ENCODE peak calls at places on chromosomes 5 and 9, in nine cellular contexts. O, C, Y, U, Q, T, X, G and V are unnamed samples.
A peak's percentile ranks its signal among the peaks of the same experiment; 100 is the strongest.

GRCh38 chr5:140157032-140157781 is 17.8 kb upstream of the CYSTM1 start:
- DNase-seq in O (peak; percentile 34), C (peak; percentile 81), Y (peak; percentile 24), U (peak; percentile 60), Q (peak; percentile 91), T (peak; percentile 97), X (peak; percentile 59), G (peak; percentile 87), V (peak; percentile 86)

GRCh38 chr5:6714221-6715041 is 1.2 kb downstream of the TENT4A start:
- DNase-seq in O (no peak), C (peak; percentile 17), Y (no peak), U (no peak), Q (peak; percentile 60), T (peak; percentile 82), X (peak; percentile 7), G (peak; percentile 28), V (no peak)

GRCh38 chr5:21685536-21685935 is 1167.6 kb downstream of the CDH12 start:
- DNase-seq in O (no peak), C (no peak), Y (no peak), U (no peak), Q (no peak), T (no peak), X (peak; percentile 61), G (no peak), V (no peak)

GRCh38 chr5:8517461-8517860 is 648.5 kb downstream of the MTRR start:
- DNase-seq in O (no peak), C (no peak), Y (no peak), U (peak; percentile 27), Q (no peak), T (no peak), X (no peak), G (no peak), V (no peak)

GRCh38 chr9:130053504-130054427 is at the start of gene GPR107:
- DNase-seq in O (peak; percentile 58), C (peak; percentile 70), Y (peak; percentile 26), U (peak; percentile 65), Q (peak; percentile 88), T (peak; percentile 95), X (peak; percentile 66), G (peak; percentile 85), V (peak; percentile 73)

GRCh38 chr9:36802171-36802920 is 229.7 kb downstream of the MELK start:
- DNase-seq in O (no peak), C (no peak), Y (no peak), U (peak; percentile 67), Q (no peak), T (no peak), X (no peak), G (no peak), V (no peak)

GRCh38 chr5:126052120-126052519 is 371.1 kb upstream of the GRAMD2B start:
- DNase-seq in O (no peak), C (no peak), Y (no peak), U (no peak), Q (no peak), T (no peak), X (no peak), G (no peak), V (no peak)

GRCh38 chr5:66582499-66582898 is 13.7 kb upstream of the MAST4 start:
- DNase-seq in O (no peak), C (no peak), Y (no peak), U (no peak), Q (no peak), T (no peak), X (peak; percentile 92), G (no peak), V (no peak)

GRCh38 chr9:86946712-86947145 is 577 bp downstream of the GAS1 start:
- DNase-seq in O (no peak), C (peak; percentile 50), Y (no peak), U (peak; percentile 70), Q (peak; percentile 69), T (peak; percentile 90), X (no peak), G (no peak), V (peak; percentile 6)

GRCh38 chr9:38180631-38181030 is 111.6 kb upstream of the SHB start:
- DNase-seq in O (no peak), C (no peak), Y (no peak), U (no peak), Q (no peak), T (no peak), X (no peak), G (no peak), V (no peak)

GRCh38 chr9:3850083-3850482 is 324.3 kb upstream of the RFX3 start:
- DNase-seq in O (no peak), C (no peak), Y (no peak), U (no peak), Q (no peak), T (no peak), X (no peak), G (no peak), V (no peak)

GRCh38 chr9:80082213-80082612 is 510.4 kb downstream of the TLE4 start:
- DNase-seq in O (no peak), C (no peak), Y (no peak), U (no peak), Q (no peak), T (no peak), X (no peak), G (no peak), V (no peak)

GRCh38 chr5:116315531-116315930 is 230.7 kb downstream of the COMMD10 start:
- DNase-seq in O (no peak), C (no peak), Y (no peak), U (no peak), Q (no peak), T (no peak), X (no peak), G (no peak), V (no peak)

GRCh38 chr5:171122372-171122771 is 186.7 kb upstream of the TLX3 start:
- DNase-seq in O (no peak), C (no peak), Y (no peak), U (no peak), Q (no peak), T (no peak), X (no peak), G (no peak), V (no peak)

GRCh38 chr5:99378443-99378842 is 449.6 kb upstream of the CHD1 start:
- DNase-seq in O (no peak), C (no peak), Y (no peak), U (no peak), Q (no peak), T (no peak), X (no peak), G (no peak), V (no peak)

GRCh38 chr5:34916518-34916917 is 1.0 kb downstream of the BRIX1 start:
- DNase-seq in O (no peak), C (no peak), Y (no peak), U (no peak), Q (no peak), T (no peak), X (no peak), G (no peak), V (no peak)

GRCh38 chr9:121748080-121748479 is 96.6 kb downstream of the DAB2IP start:
- DNase-seq in O (no peak), C (no peak), Y (no peak), U (no peak), Q (no peak), T (no peak), X (no peak), G (no peak), V (no peak)

GRCh38 chr9:131999692-132000551 is 79.7 kb downstream of the MED27 start:
- DNase-seq in O (no peak), C (no peak), Y (peak; percentile 37), U (peak; percentile 97), Q (no peak), T (no peak), X (peak; percentile 83), G (no peak), V (no peak)

GRCh38 chr5:141484499-141485304 is at the start of gene PCDHGC4:
- DNase-seq in O (peak; percentile 17), C (no peak), Y (no peak), U (no peak), Q (no peak), T (no peak), X (no peak), G (no peak), V (no peak)

GRCh38 chr9:88678431-88678830 is 143.5 kb downstream of the NXNL2 start:
- DNase-seq in O (no peak), C (no peak), Y (no peak), U (no peak), Q (no peak), T (no peak), X (no peak), G (no peak), V (no peak)

GRCh38 chr5:83957188-83957587 is 236.5 kb upstream of the HAPLN1 start:
- DNase-seq in O (peak; percentile 13), C (no peak), Y (no peak), U (peak; percentile 84), Q (no peak), T (no peak), X (no peak), G (no peak), V (no peak)

GRCh38 chr5:179121667-179122111 is 61.5 kb downstream of the ZNF354C start:
- DNase-seq in O (no peak), C (no peak), Y (no peak), U (no peak), Q (peak; percentile 9), T (peak; percentile 52), X (no peak), G (no peak), V (no peak)

GRCh38 chr9:32571969-32572899 is 725 bp downstream of the NDUFB6 start:
- DNase-seq in O (peak; percentile 68), C (peak; percentile 30), Y (no peak), U (peak; percentile 76), Q (no peak), T (no peak), X (peak; percentile 30), G (peak; percentile 75), V (peak; percentile 75)

GRCh38 chr5:148687427-148687826 is 33.1 kb upstream of the HTR4 start:
- DNase-seq in O (no peak), C (no peak), Y (no peak), U (peak; percentile 31), Q (no peak), T (no peak), X (no peak), G (no peak), V (no peak)

GRCh38 chr5:124742983-124743533 is 3.4 kb downstream of the ZNF608 start:
- DNase-seq in O (no peak), C (peak; percentile 75), Y (no peak), U (peak; percentile 91), Q (peak; percentile 27), T (no peak), X (peak; percentile 92), G (no peak), V (peak; percentile 86)

GRCh38 chr5:115549154-115549553 is 4.6 kb upstream of the FEM1C start:
- DNase-seq in O (no peak), C (no peak), Y (no peak), U (peak; percentile 36), Q (no peak), T (no peak), X (peak; percentile 31), G (no peak), V (no peak)

GRCh38 chr5:90248640-90249039 is 160.9 kb downstream of the CETN3 start:
- DNase-seq in O (no peak), C (no peak), Y (no peak), U (no peak), Q (no peak), T (no peak), X (no peak), G (no peak), V (no peak)

GRCh38 chr5:99034336-99034735 is 105.5 kb upstream of the CHD1 start:
- DNase-seq in O (no peak), C (no peak), Y (no peak), U (no peak), Q (no peak), T (no peak), X (peak; percentile 56), G (no peak), V (peak; percentile 53)

GRCh38 chr9:101201626-101202025 is 173.1 kb downstream of the PLPPR1 start:
- DNase-seq in O (no peak), C (no peak), Y (no peak), U (no peak), Q (no peak), T (no peak), X (no peak), G (no peak), V (no peak)

GRCh38 chr9:4832786-4833579 is 40.2 kb downstream of the RCL1 start:
- DNase-seq in O (no peak), C (no peak), Y (peak; percentile 97), U (peak; percentile 99), Q (no peak), T (no peak), X (peak; percentile 82), G (peak; percentile 70), V (peak; percentile 67)

GRCh38 chr9:2655411-2655901 is 33.9 kb downstream of the VLDLR start:
- DNase-seq in O (no peak), C (no peak), Y (peak; percentile 79), U (peak; percentile 96), Q (no peak), T (no peak), X (peak; percentile 87), G (peak; percentile 23), V (no peak)